ENCODE peak calls at places on chromosomes 4 and X, in six cellular contexts. B, J, Q, F, E and O are unnamed samples.

GRCh38 chrX:20101927-20102581 is 14.7 kb downstream of the MAP7D2 start:
- DNase-seq in Q (no peak), J (no peak), F (no peak), E (no peak), B (no peak), O (no peak)

GRCh38 chr4:173288698-173289350 is 45.3 kb downstream of the HMGB2 start:
- DNase-seq in E (no peak), Q (no peak), F (no peak), B (no peak), J (no peak), O (no peak)

GRCh38 chrX:129706395-129707072 is 32.2 kb upstream of the XPNPEP2 start:
- DNase-seq in E (no peak), Q (peak), B (no peak), J (no peak), F (no peak), O (no peak)

GRCh38 chr4:87838207-87838606 is 5.4 kb downstream of the MEPE start:
- DNase-seq in F (peak), J (no peak), B (no peak), E (no peak), Q (peak), O (no peak)

GRCh38 chr4:86346320-86346719 is 13.5 kb downstream of the MAPK10 start:
- DNase-seq in E (no peak), J (no peak), F (no peak), B (no peak), Q (no peak), O (no peak)

GRCh38 chrX:154368630-154369452 is 5.6 kb downstream of the FLNA start:
- DNase-seq in Q (peak), E (peak), B (peak), F (peak), J (peak), O (peak)

GRCh38 chrX:47187106-47187677 is 6.4 kb upstream of the UBA1 start:
- DNase-seq in J (no peak), F (no peak), Q (no peak), E (no peak), B (no peak), O (no peak)

GRCh38 chr4:170887396-170887795 is 797.6 kb upstream of the AADAT start:
- DNase-seq in B (no peak), J (no peak), F (peak), E (no peak), Q (no peak), O (no peak)

GRCh38 chr4:25821267-25821666 is 41.5 kb downstream of the SEL1L3 start:
- DNase-seq in J (no peak), F (no peak), B (no peak), E (no peak), Q (no peak), O (no peak)

GRCh38 chrX:118216488-118216887 is 99.9 kb upstream of the KLHL13 start:
- DNase-seq in F (no peak), J (no peak), B (no peak), Q (no peak), E (no peak), O (no peak)

GRCh38 chr4:155530290-155530689 is 136.4 kb upstream of the GUCY1A1 start:
- DNase-seq in Q (no peak), J (no peak), F (no peak), B (no peak), E (no peak), O (no peak)

GRCh38 chr4:99946346-99947189 is at the start of gene DNAJB14:
- DNase-seq in F (peak), E (peak), Q (peak), J (peak), B (peak), O (peak)

GRCh38 chrX:97602465-97603258 is 719.0 kb downstream of the RPA4 start:
- DNase-seq in Q (no peak), B (no peak), J (no peak), F (no peak), E (no peak), O (no peak)

GRCh38 chr4:140195806-140196205 is 41.8 kb upstream of the MAML3 start:
- DNase-seq in E (no peak), B (no peak), J (no peak), Q (no peak), F (no peak), O (no peak)

GRCh38 chr4:55181606-55182005 is 56.2 kb upstream of the KDR start:
- DNase-seq in J (no peak), Q (peak), F (peak), B (no peak), E (no peak), O (no peak)

GRCh38 chrX:13120017-13120416 is 75.6 kb upstream of the FAM9C start:
- DNase-seq in F (peak), E (no peak), J (no peak), Q (peak), B (no peak), O (no peak)

GRCh38 chrX:68416592-68416991 is 16.7 kb downstream of the OPHN1 start:
- DNase-seq in F (no peak), B (no peak), E (no peak), Q (peak), J (no peak), O (no peak)

GRCh38 chrX:38220024-38220935 is at the start of gene SRPX:
- DNase-seq in E (peak), J (peak), B (no peak), Q (peak), F (no peak), O (no peak)

GRCh38 chrX:84153538-84153937 is 34.5 kb downstream of the RPS6KA6 start:
- DNase-seq in F (no peak), J (no peak), Q (no peak), E (no peak), B (no peak), O (no peak)

GRCh38 chr4:72860766-72861165 is 208.8 kb downstream of the COX18 start:
- DNase-seq in F (peak), E (no peak), B (no peak), J (no peak), Q (no peak), O (no peak)

GRCh38 chr4:4269856-4270255 is 20.1 kb downstream of the LYAR start:
- DNase-seq in F (peak), B (peak), Q (peak), E (no peak), J (no peak), O (no peak)

GRCh38 chr4:173272987-173273386 is 61.2 kb downstream of the HMGB2 start:
- DNase-seq in E (no peak), J (no peak), B (no peak), Q (no peak), F (no peak), O (no peak)

GRCh38 chrX:53223955-53224859 is 800 bp downstream of the KDM5C start:
- DNase-seq in J (no peak), B (peak), Q (peak), F (peak), E (no peak), O (no peak)

GRCh38 chrX:151789179-151789800 is 54.7 kb downstream of the CNGA2 start:
- DNase-seq in F (peak), E (no peak), J (no peak), Q (peak), B (no peak), O (no peak)

GRCh38 chr4:143320113-143320512 is 16.6 kb upstream of the GAB1 start:
- DNase-seq in J (no peak), F (no peak), E (no peak), B (no peak), Q (no peak), O (no peak)

GRCh38 chrX:47817421-47817820 is 19.3 kb upstream of the ZNF81 start:
- DNase-seq in Q (no peak), B (no peak), E (no peak), F (no peak), J (no peak), O (no peak)

GRCh38 chr4:74112399-74113090 is 13.6 kb upstream of the CXCL2 start:
- DNase-seq in Q (peak), F (no peak), J (no peak), B (no peak), E (no peak), O (no peak)

DNA sequence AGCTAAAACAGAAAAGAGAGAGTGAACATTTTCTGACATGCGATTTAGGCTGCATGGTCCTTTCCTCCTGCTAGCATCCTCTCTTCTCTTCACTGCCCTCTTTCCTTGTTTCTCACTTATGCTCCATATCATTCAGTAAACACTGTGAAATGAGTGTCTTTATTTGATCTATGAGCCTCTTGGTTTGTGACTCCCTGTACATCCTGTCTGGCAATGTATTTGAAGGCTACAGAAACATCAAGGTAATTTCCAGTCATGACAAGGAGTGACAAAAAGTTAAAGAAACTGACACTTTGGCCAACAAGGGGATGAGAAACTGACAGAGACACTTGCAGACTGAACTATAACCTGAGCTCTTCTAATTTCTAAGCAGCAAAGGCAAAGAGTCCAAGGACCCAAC is 8.7 kb downstream of the FTHL17 start:
- DNase-seq in B (no peak), F (no peak), E (no peak), J (no peak), Q (no peak), O (no peak)
- TF ChIP-seq CTCF in B (no peak), F (no peak), E (no peak), J (no peak), Q (no peak), O (no peak)

GRCh38 chrX:10906861-10907260 is 204.3 kb upstream of the HCCS start:
- DNase-seq in F (no peak), Q (no peak), E (no peak), J (no peak), B (no peak), O (no peak)
- TF ChIP-seq CTCF in F (no peak), Q (no peak), E (no peak), J (no peak), B (no peak), O (no peak)

GRCh38 chr4:52420330-52420729 is 238.8 kb downstream of the USP46 start:
- DNase-seq in E (no peak), J (no peak), F (no peak), Q (no peak), B (no peak), O (no peak)

GRCh38 chr4:52423967-52424366 is 235.1 kb downstream of the USP46 start:
- DNase-seq in F (no peak), B (no peak), J (no peak), Q (no peak), E (no peak), O (no peak)

GRCh38 chr4:52425751-52426326 is 233.3 kb downstream of the USP46 start:
- DNase-seq in B (no peak), F (no peak), Q (no peak), E (no peak), J (no peak), O (no peak)

GRCh38 chr4:52421811-52422213 is 237.3 kb downstream of the USP46 start:
- DNase-seq in F (no peak), J (no peak), E (no peak), Q (no peak), B (no peak), O (no peak)
- TF ChIP-seq CTCF in F (no peak), J (no peak), E (no peak), Q (no peak), B (no peak), O (no peak)

DNA sequence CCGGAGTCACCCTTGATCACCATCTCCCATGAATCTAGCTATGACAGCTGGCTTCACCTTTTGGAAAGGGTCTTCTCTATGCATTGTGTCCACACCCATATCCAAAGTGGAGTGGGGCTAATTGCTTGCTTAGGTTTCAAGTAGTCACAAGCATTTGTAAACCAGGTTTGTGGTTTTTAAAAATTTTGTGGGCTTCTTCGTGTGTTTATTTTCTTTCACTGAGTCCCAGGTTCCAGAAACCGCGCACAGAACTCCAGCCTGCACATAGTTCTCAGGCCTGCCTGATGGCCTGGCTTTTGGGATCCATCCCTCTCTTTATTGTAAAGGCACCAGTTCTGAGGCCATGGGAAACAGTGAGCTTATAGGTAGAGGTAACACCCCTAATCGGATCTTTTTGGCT is 70.2 kb upstream of the TLR3 start:
- DNase-seq in E (no peak), F (no peak), Q (peak), B (no peak), J (no peak), O (no peak)
- TF ChIP-seq CTCF in E (no peak), F (no peak), Q (no peak), B (no peak), J (no peak), O (no peak)

GRCh38 chrX:54945224-54945623 is 24.6 kb downstream of the TRO start:
- DNase-seq in E (no peak), B (no peak), J (no peak), F (no peak), Q (no peak), O (no peak)

GRCh38 chrX:54950730-54951375 is 30.2 kb downstream of the TRO start:
- DNase-seq in Q (no peak), J (no peak), E (no peak), F (no peak), B (no peak), O (no peak)
- TF ChIP-seq CTCF in Q (no peak), J (no peak), E (no peak), F (no peak), B (no peak), O (no peak)

DNA sequence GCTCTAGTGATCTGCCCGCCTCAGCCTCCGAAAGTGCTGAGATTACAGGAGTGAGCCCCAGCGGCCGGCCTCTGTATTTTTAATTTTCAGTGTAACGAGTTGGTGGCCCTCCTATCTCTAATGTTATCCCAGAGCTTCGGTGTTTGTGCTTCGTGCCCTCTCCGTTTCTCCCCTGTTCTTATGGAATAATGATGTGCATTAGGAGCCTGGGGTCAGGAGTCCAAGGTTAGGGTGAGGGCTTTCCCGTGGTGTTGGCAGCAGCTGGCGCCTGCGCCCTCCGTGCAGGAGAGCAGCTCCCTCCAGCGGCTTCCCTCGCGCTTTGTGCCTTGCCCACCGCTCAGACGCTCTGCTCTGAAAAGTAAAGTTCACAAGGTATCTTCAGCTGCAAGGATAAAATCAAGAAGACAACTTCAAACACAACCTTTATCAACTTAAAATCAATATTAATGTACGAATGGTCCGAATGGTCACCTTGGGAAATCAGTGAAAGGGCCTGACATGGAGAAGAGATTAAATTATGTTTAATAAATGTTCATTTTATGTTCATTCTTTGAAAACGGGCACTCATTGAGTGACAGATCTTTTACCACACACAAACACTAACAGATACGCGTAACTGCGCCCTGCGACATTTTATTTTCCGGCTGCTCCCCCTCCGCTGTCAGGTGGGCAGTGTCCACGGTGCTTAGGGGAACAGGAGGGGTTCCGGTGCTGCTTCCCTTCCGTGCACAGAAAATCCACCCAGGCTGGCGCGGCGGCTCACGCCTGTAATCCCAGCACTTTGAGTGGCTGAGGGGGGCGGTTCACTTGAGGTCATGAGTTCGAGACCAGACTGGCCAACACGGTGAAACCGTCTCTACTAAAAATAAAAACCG is 62.4 kb downstream of the TRAPPC11 start:
- DNase-seq in E (peak), Q (peak), J (peak), F (peak), B (peak), O (no peak)
- TF ChIP-seq CTCF in E (peak), Q (peak), J (peak), F (peak), B (peak), O (no peak)

GRCh38 chr4:141896687-141897086 is 260.3 kb downstream of the IL15 start:
- DNase-seq in B (no peak), J (no peak), Q (no peak), F (no peak), E (no peak), O (no peak)

GRCh38 chr4:141899541-141899940 is 263.2 kb downstream of the IL15 start:
- DNase-seq in B (no peak), E (no peak), J (no peak), Q (no peak), F (no peak), O (no peak)

GRCh38 chr4:141900841-141901240 is 264.5 kb downstream of the IL15 start:
- DNase-seq in Q (no peak), J (no peak), E (no peak), B (no peak), F (no peak), O (no peak)

GRCh38 chr4:141899103-141899502 is 262.7 kb downstream of the IL15 start:
- DNase-seq in J (no peak), E (no peak), Q (no peak), B (no peak), F (no peak), O (no peak)

DNA sequence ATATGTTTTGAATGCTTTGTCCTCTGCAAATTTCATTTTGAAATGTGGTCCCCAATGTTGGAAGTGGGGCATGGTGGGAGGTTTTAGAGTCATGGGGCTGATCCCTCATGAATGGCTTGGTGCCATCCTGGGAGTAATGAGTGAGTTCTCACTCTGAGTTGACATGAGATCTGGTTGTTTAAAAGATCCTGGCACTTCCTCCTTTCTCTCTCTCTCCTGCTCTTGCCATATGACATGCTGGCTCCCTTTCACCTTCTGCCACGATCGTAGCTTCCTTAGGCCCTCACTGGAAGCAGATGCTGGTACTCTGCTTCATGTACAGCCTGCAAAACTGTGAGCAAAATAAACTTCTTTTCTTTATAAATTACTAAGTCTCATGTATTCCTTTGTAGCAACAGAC is 262.0 kb downstream of the IL15 start:
- DNase-seq in J (no peak), F (no peak), Q (no peak), E (no peak), B (no peak), O (no peak)
- TF ChIP-seq CTCF in J (no peak), F (no peak), Q (no peak), E (no peak), B (no peak), O (no peak)

GRCh38 chr4:28357985-28358384 is 1497.3 kb downstream of the STIM2 start:
- DNase-seq in F (no peak), Q (no peak), E (no peak), B (no peak), J (no peak), O (no peak)
- TF ChIP-seq CTCF in F (peak), Q (peak), E (no peak), B (no peak), J (no peak), O (no peak)

DNA sequence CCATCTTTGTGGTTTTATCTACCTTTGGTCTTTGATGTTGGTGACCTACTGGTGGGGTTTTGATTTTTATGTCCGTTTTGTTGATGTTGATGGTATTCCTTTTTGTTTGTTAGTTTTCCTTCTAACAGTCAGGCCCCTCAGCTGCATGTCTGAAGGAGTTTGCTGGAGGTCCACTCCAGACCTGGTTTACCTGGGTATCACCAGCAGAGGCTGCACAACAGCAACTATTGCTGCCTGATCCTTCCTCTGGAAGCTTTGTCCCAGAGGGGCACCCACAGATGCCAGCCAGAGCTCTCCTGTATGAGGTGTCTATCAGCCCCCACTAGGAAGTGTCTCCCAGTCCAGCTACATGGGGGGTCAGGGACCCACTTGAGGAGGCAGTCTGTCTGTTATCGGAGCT is 199.3 kb upstream of the WDFY3 start:
- DNase-seq in F (no peak), B (no peak), Q (no peak), E (no peak), J (no peak), O (no peak)
- TF ChIP-seq CTCF in F (no peak), B (no peak), Q (no peak), E (no peak), J (no peak), O (no peak)

DNA sequence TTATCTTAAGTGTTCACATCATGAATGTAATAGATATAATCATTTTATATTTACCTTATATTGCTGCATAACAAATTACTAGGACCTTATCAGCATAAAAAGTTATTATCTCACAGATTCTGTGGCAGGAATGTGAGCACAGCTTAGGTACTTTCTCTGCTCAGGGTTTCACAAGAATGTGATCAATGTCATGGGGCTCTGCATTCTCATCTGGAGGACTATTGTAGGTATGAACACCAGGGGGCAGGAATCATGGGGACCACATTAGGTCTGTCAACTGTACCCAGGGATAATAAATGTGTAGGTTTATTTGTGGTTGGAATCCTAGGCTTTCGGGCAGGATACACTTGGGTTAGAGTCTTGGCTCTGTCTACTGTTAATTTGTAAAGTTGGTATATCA is 519.2 kb downstream of the ARAP2 start:
- DNase-seq in B (no peak), E (no peak), F (no peak), J (no peak), Q (no peak), O (no peak)
- TF ChIP-seq CTCF in B (no peak), E (no peak), F (no peak), J (no peak), Q (no peak), O (no peak)